ENCODE peak calls at places on chromosomes 16 and 17, in seven cellular contexts. One of them, this sample, is unnamed.

GRCh38 chr17:18231156-18231555 is 5.7 kb downstream of the LLGL1 start:
- DNase-seq in CD4-positive, alpha-beta T cell: no peak
- DNase-seq in progenitor cell of endocrine pancreas: no peak
- DNase-seq in upper lobe of right lung: no peak
- DNase-seq in astrocyte: no peak
- DNase-seq in mammary epithelial cell: no peak
- DNase-seq in dorsolateral prefrontal cortex: no peak
- DNase-seq in this sample: peak

GRCh38 chr17:5203178-5203907 is 11.7 kb upstream of the ZNF594 start:
- DNase-seq in astrocyte: peak
- DNase-seq in progenitor cell of endocrine pancreas: no peak
- DNase-seq in dorsolateral prefrontal cortex: no peak
- DNase-seq in mammary epithelial cell: no peak
- DNase-seq in upper lobe of right lung: no peak
- DNase-seq in CD4-positive, alpha-beta T cell: no peak
- DNase-seq in this sample: no peak

GRCh38 chr17:20852541-20853370 is 190.1 kb downstream of the USP22 start:
- DNase-seq in progenitor cell of endocrine pancreas: no peak
- DNase-seq in CD4-positive, alpha-beta T cell: no peak
- DNase-seq in upper lobe of right lung: no peak
- DNase-seq in astrocyte: peak
- DNase-seq in dorsolateral prefrontal cortex: no peak
- DNase-seq in mammary epithelial cell: peak
- DNase-seq in this sample: peak

GRCh38 chr16:49491736-49492089 is 118.1 kb downstream of the C16orf78 start:
- DNase-seq in mammary epithelial cell: peak
- DNase-seq in dorsolateral prefrontal cortex: no peak
- DNase-seq in CD4-positive, alpha-beta T cell: no peak
- DNase-seq in astrocyte: no peak
- DNase-seq in progenitor cell of endocrine pancreas: no peak
- DNase-seq in upper lobe of right lung: peak
- DNase-seq in this sample: peak

GRCh38 chr17:11272191-11272590 is 31.2 kb downstream of the SHISA6 start:
- DNase-seq in astrocyte: no peak
- DNase-seq in CD4-positive, alpha-beta T cell: no peak
- DNase-seq in progenitor cell of endocrine pancreas: no peak
- DNase-seq in dorsolateral prefrontal cortex: no peak
- DNase-seq in upper lobe of right lung: no peak
- DNase-seq in mammary epithelial cell: no peak
- DNase-seq in this sample: no peak

GRCh38 chr17:5418858-5419355 is 555 bp downstream of the NUP88 start:
- DNase-seq in progenitor cell of endocrine pancreas: no peak
- DNase-seq in mammary epithelial cell: peak
- DNase-seq in upper lobe of right lung: no peak
- DNase-seq in astrocyte: peak
- DNase-seq in CD4-positive, alpha-beta T cell: peak
- DNase-seq in dorsolateral prefrontal cortex: no peak
- DNase-seq in this sample: peak

GRCh38 chr17:31579265-31579664 is 187.8 kb downstream of the RAB11FIP4 start:
- DNase-seq in dorsolateral prefrontal cortex: no peak
- DNase-seq in progenitor cell of endocrine pancreas: no peak
- DNase-seq in mammary epithelial cell: peak
- DNase-seq in upper lobe of right lung: no peak
- DNase-seq in CD4-positive, alpha-beta T cell: no peak
- DNase-seq in astrocyte: no peak
- DNase-seq in this sample: no peak

GRCh38 chr17:67211742-67212141 is 33.3 kb downstream of the HELZ start:
- DNase-seq in progenitor cell of endocrine pancreas: no peak
- DNase-seq in astrocyte: no peak
- DNase-seq in upper lobe of right lung: no peak
- DNase-seq in CD4-positive, alpha-beta T cell: no peak
- DNase-seq in dorsolateral prefrontal cortex: no peak
- DNase-seq in mammary epithelial cell: peak
- DNase-seq in this sample: no peak

GRCh38 chr16:68972720-68973119 is 129.4 kb downstream of the TANGO6 start:
- DNase-seq in dorsolateral prefrontal cortex: no peak
- DNase-seq in upper lobe of right lung: no peak
- DNase-seq in mammary epithelial cell: peak
- DNase-seq in progenitor cell of endocrine pancreas: no peak
- DNase-seq in CD4-positive, alpha-beta T cell: no peak
- DNase-seq in astrocyte: peak
- DNase-seq in this sample: peak

GRCh38 chr16:83992624-83993023 is 24.6 kb downstream of the NECAB2 start:
- DNase-seq in astrocyte: peak
- DNase-seq in upper lobe of right lung: no peak
- DNase-seq in dorsolateral prefrontal cortex: no peak
- DNase-seq in CD4-positive, alpha-beta T cell: no peak
- DNase-seq in progenitor cell of endocrine pancreas: no peak
- DNase-seq in mammary epithelial cell: peak
- DNase-seq in this sample: no peak

GRCh38 chr16:88938933-88939813 is 37.8 kb downstream of the CBFA2T3 start:
- DNase-seq in mammary epithelial cell: no peak
- DNase-seq in dorsolateral prefrontal cortex: no peak
- DNase-seq in astrocyte: no peak
- DNase-seq in upper lobe of right lung: no peak
- DNase-seq in CD4-positive, alpha-beta T cell: no peak
- DNase-seq in progenitor cell of endocrine pancreas: no peak
- DNase-seq in this sample: peak

GRCh38 chr17:77454560-77455095 is 313.9 kb downstream of the SEC14L1 start:
- DNase-seq in CD4-positive, alpha-beta T cell: no peak
- DNase-seq in progenitor cell of endocrine pancreas: no peak
- DNase-seq in upper lobe of right lung: no peak
- DNase-seq in mammary epithelial cell: peak
- DNase-seq in dorsolateral prefrontal cortex: no peak
- DNase-seq in astrocyte: no peak
- DNase-seq in this sample: no peak

GRCh38 chr17:68782829-68783228 is 172.4 kb downstream of the ABCA8 start:
- DNase-seq in progenitor cell of endocrine pancreas: no peak
- DNase-seq in CD4-positive, alpha-beta T cell: no peak
- DNase-seq in dorsolateral prefrontal cortex: no peak
- DNase-seq in astrocyte: no peak
- DNase-seq in mammary epithelial cell: no peak
- DNase-seq in upper lobe of right lung: no peak
- DNase-seq in this sample: no peak

GRCh38 chr17:35214631-35215273 is 20.6 kb upstream of the SLC35G3 start:
- DNase-seq in upper lobe of right lung: no peak
- DNase-seq in mammary epithelial cell: no peak
- DNase-seq in CD4-positive, alpha-beta T cell: peak
- DNase-seq in progenitor cell of endocrine pancreas: no peak
- DNase-seq in dorsolateral prefrontal cortex: no peak
- DNase-seq in astrocyte: no peak
- DNase-seq in this sample: no peak

GRCh38 chr17:2192367-2193028 is 111.1 kb downstream of the SMG6 start:
- DNase-seq in astrocyte: peak
- DNase-seq in progenitor cell of endocrine pancreas: no peak
- DNase-seq in mammary epithelial cell: peak
- DNase-seq in CD4-positive, alpha-beta T cell: peak
- DNase-seq in upper lobe of right lung: no peak
- DNase-seq in dorsolateral prefrontal cortex: no peak
- DNase-seq in this sample: no peak

GRCh38 chr16:49010879-49011278 is 270.8 kb downstream of the CBLN1 start:
- DNase-seq in upper lobe of right lung: no peak
- DNase-seq in dorsolateral prefrontal cortex: no peak
- DNase-seq in astrocyte: no peak
- DNase-seq in progenitor cell of endocrine pancreas: no peak
- DNase-seq in mammary epithelial cell: no peak
- DNase-seq in CD4-positive, alpha-beta T cell: no peak
- DNase-seq in this sample: no peak

GRCh38 chr16:28915181-28915580 is 9.9 kb downstream of the RABEP2 start:
- DNase-seq in progenitor cell of endocrine pancreas: no peak
- DNase-seq in dorsolateral prefrontal cortex: no peak
- DNase-seq in CD4-positive, alpha-beta T cell: no peak
- DNase-seq in astrocyte: peak
- DNase-seq in upper lobe of right lung: no peak
- DNase-seq in mammary epithelial cell: no peak
- DNase-seq in this sample: no peak

GRCh38 chr17:57486416-57486815 is 230.1 kb downstream of the MSI2 start:
- DNase-seq in mammary epithelial cell: no peak
- DNase-seq in progenitor cell of endocrine pancreas: no peak
- DNase-seq in astrocyte: no peak
- DNase-seq in upper lobe of right lung: no peak
- DNase-seq in CD4-positive, alpha-beta T cell: no peak
- DNase-seq in dorsolateral prefrontal cortex: no peak
- DNase-seq in this sample: no peak

GRCh38 chr16:30954993-30955392 is 2.6 kb upstream of the SETD1A start:
- DNase-seq in upper lobe of right lung: no peak
- DNase-seq in mammary epithelial cell: no peak
- DNase-seq in CD4-positive, alpha-beta T cell: no peak
- DNase-seq in dorsolateral prefrontal cortex: no peak
- DNase-seq in progenitor cell of endocrine pancreas: no peak
- DNase-seq in astrocyte: no peak
- DNase-seq in this sample: no peak

GRCh38 chr16:30956601-30957455 is 726 bp upstream of the SETD1A start:
- DNase-seq in upper lobe of right lung: peak
- DNase-seq in CD4-positive, alpha-beta T cell: peak
- DNase-seq in mammary epithelial cell: peak
- DNase-seq in dorsolateral prefrontal cortex: peak
- DNase-seq in astrocyte: peak
- DNase-seq in progenitor cell of endocrine pancreas: peak
- DNase-seq in this sample: peak

GRCh38 chr16:30961384-30961783 is 3.8 kb downstream of the SETD1A start:
- DNase-seq in upper lobe of right lung: no peak
- DNase-seq in dorsolateral prefrontal cortex: no peak
- DNase-seq in CD4-positive, alpha-beta T cell: no peak
- DNase-seq in mammary epithelial cell: no peak
- DNase-seq in astrocyte: no peak
- DNase-seq in progenitor cell of endocrine pancreas: no peak
- DNase-seq in this sample: no peak

GRCh38 chr16:30957456-30958163 is at the start of gene SETD1A:
- DNase-seq in mammary epithelial cell: peak
- DNase-seq in CD4-positive, alpha-beta T cell: peak
- DNase-seq in astrocyte: peak
- DNase-seq in upper lobe of right lung: peak
- DNase-seq in progenitor cell of endocrine pancreas: peak
- DNase-seq in dorsolateral prefrontal cortex: peak
- DNase-seq in this sample: peak

DNA sequence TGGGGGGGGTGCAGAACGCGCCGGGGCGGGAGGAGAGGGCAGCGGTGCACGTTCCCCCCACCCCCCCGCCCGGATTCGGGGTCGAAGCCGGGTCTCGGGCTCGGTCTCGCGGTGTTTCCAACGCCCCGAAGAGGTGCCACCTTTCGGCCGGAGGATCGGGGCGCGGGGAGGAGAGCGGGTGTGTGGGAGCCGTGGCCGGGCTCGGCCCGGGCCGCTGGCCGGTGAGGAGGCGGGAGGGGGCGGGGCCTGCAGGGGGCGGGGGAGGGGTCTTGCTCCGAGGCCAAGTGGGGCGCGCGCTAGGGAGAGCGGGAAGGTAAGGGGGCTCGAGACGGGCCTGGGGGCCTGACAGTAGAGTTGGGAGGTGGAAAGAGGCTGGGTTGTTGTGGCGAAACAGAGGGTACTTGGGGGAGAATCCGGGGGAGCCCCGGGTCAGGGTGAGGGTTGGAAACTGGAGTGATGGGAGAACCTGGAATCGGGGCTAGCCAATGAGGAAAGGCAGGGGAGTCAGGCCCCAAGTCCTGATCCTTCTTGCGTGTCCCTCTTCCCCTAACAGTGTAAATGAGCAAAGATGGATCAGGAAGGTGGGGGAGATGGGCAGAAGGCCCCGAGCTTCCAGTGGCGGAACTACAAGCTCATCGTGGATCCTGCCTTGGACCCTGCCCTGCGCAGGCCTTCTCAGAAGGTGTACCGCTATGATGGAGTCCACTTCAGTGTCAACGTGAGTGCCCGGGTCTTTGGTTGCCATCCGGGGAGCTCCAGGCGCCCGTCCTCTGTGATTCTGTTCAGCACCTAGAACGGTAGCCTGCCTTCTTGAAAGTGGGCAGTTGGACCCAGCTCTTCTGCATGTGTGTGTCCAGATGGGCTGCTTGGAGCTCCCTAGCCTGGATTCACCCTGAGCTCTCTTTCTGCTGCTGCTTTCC is 870 bp downstream of the SETD1A start:
- DNase-seq in upper lobe of right lung: peak
- DNase-seq in astrocyte: no peak
- DNase-seq in CD4-positive, alpha-beta T cell: peak
- DNase-seq in dorsolateral prefrontal cortex: no peak
- DNase-seq in mammary epithelial cell: peak
- DNase-seq in progenitor cell of endocrine pancreas: peak
- DNase-seq in this sample: peak
- TF ChIP-seq CTCF in upper lobe of right lung: no peak
- TF ChIP-seq CTCF in astrocyte: no peak
- TF ChIP-seq CTCF in CD4-positive, alpha-beta T cell: no peak
- TF ChIP-seq CTCF in dorsolateral prefrontal cortex: no peak
- TF ChIP-seq CTCF in mammary epithelial cell: no peak
- TF ChIP-seq CTCF in progenitor cell of endocrine pancreas: no peak
- TF ChIP-seq CTCF in this sample: no peak

DNA sequence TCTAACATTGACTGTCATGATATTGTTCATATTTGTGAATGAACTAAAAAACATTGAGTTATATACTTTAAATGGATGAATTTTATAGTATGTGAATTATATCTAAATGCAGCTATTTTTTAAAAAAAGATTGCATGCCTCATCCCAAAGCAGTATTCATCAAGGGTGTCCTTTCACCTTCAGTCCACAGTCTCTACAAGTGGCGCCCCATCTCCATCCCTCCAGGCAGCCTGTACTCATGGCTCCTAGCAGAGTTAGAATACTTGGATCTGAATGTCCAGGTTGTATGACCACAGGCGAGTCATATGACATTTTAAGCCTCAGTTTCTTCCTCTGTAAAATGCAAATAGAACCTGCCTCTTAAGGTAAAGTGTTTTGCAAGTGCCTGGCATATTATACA is 69.8 kb downstream of the TMEM100 start:
- DNase-seq in mammary epithelial cell: no peak
- DNase-seq in progenitor cell of endocrine pancreas: no peak
- DNase-seq in upper lobe of right lung: no peak
- DNase-seq in astrocyte: no peak
- DNase-seq in CD4-positive, alpha-beta T cell: no peak
- DNase-seq in dorsolateral prefrontal cortex: no peak
- DNase-seq in this sample: no peak
- TF ChIP-seq CTCF in mammary epithelial cell: no peak
- TF ChIP-seq CTCF in progenitor cell of endocrine pancreas: no peak
- TF ChIP-seq CTCF in upper lobe of right lung: no peak
- TF ChIP-seq CTCF in astrocyte: no peak
- TF ChIP-seq CTCF in CD4-positive, alpha-beta T cell: no peak
- TF ChIP-seq CTCF in dorsolateral prefrontal cortex: no peak
- TF ChIP-seq CTCF in this sample: no peak

GRCh38 chr17:54992797-54993639 is 24.5 kb downstream of the STXBP4 start:
- DNase-seq in mammary epithelial cell: peak
- DNase-seq in upper lobe of right lung: no peak
- DNase-seq in astrocyte: peak
- DNase-seq in dorsolateral prefrontal cortex: no peak
- DNase-seq in progenitor cell of endocrine pancreas: no peak
- DNase-seq in CD4-positive, alpha-beta T cell: no peak
- DNase-seq in this sample: no peak
- TF ChIP-seq CTCF in mammary epithelial cell: peak
- TF ChIP-seq CTCF in upper lobe of right lung: peak
- TF ChIP-seq CTCF in astrocyte: peak
- TF ChIP-seq CTCF in dorsolateral prefrontal cortex: peak
- TF ChIP-seq CTCF in progenitor cell of endocrine pancreas: peak
- TF ChIP-seq CTCF in CD4-positive, alpha-beta T cell: peak
- TF ChIP-seq CTCF in this sample: peak

GRCh38 chr17:62456016-62456415 is 22.6 kb upstream of the TLK2 start:
- DNase-seq in progenitor cell of endocrine pancreas: no peak
- DNase-seq in upper lobe of right lung: no peak
- DNase-seq in CD4-positive, alpha-beta T cell: no peak
- DNase-seq in dorsolateral prefrontal cortex: no peak
- DNase-seq in mammary epithelial cell: no peak
- DNase-seq in astrocyte: no peak
- DNase-seq in this sample: no peak
- TF ChIP-seq CTCF in progenitor cell of endocrine pancreas: no peak
- TF ChIP-seq CTCF in upper lobe of right lung: no peak
- TF ChIP-seq CTCF in CD4-positive, alpha-beta T cell: no peak
- TF ChIP-seq CTCF in dorsolateral prefrontal cortex: no peak
- TF ChIP-seq CTCF in mammary epithelial cell: no peak
- TF ChIP-seq CTCF in astrocyte: no peak
- TF ChIP-seq CTCF in this sample: no peak